ENCODE peak calls at places on chromosomes 6 and 20, in five cellular contexts. One of them, this sample, is unnamed.

GRCh38 chr6:43703512-43704429 is 16.2 kb upstream of the MRPS18A start:
- DNase-seq in SJSA1: no peak
- DNase-seq in anterior cingulate cortex: no peak
- DNase-seq in RKO: no peak
- DNase-seq in M059J: no peak
- DNase-seq in this sample: no peak

GRCh38 chr6:26269406-26270120 is 95.4 kb upstream of the BTN3A2 start:
- DNase-seq in anterior cingulate cortex: no peak
- DNase-seq in M059J: peak
- DNase-seq in SJSA1: no peak
- DNase-seq in RKO: no peak
- DNase-seq in this sample: peak

GRCh38 chr6:21371676-21372161 is 221.8 kb upstream of the SOX4 start:
- DNase-seq in anterior cingulate cortex: no peak
- DNase-seq in M059J: peak
- DNase-seq in SJSA1: no peak
- DNase-seq in RKO: no peak
- DNase-seq in this sample: peak

GRCh38 chr6:135851442-135852271 is at the start of gene PDE7B:
- DNase-seq in M059J: peak
- DNase-seq in SJSA1: peak
- DNase-seq in anterior cingulate cortex: peak
- DNase-seq in RKO: no peak
- DNase-seq in this sample: peak

GRCh38 chr6:69796081-69796626 is 656 bp downstream of the LMBRD1 start:
- DNase-seq in SJSA1: no peak
- DNase-seq in M059J: peak
- DNase-seq in anterior cingulate cortex: no peak
- DNase-seq in RKO: peak
- DNase-seq in this sample: peak

GRCh38 chr20:37914672-37915433 is 11.9 kb downstream of the VSTM2L start:
- DNase-seq in SJSA1: no peak
- DNase-seq in M059J: no peak
- DNase-seq in RKO: no peak
- DNase-seq in anterior cingulate cortex: no peak
- DNase-seq in this sample: no peak

GRCh38 chr20:63295018-63295417 is 2.0 kb downstream of the COL20A1 start:
- DNase-seq in SJSA1: no peak
- DNase-seq in RKO: no peak
- DNase-seq in M059J: no peak
- DNase-seq in anterior cingulate cortex: no peak
- DNase-seq in this sample: no peak

GRCh38 chr6:109118337-109118736 is 23.0 kb downstream of the CEP57L1 start:
- DNase-seq in RKO: no peak
- DNase-seq in M059J: no peak
- DNase-seq in SJSA1: no peak
- DNase-seq in anterior cingulate cortex: no peak
- DNase-seq in this sample: no peak

GRCh38 chr6:34095136-34095505 is 50.8 kb downstream of the GRM4 start:
- DNase-seq in SJSA1: no peak
- DNase-seq in M059J: no peak
- DNase-seq in RKO: no peak
- DNase-seq in anterior cingulate cortex: no peak
- DNase-seq in this sample: no peak

GRCh38 chr6:107821591-107821990 is 2.5 kb downstream of the SCML4 start:
- DNase-seq in anterior cingulate cortex: no peak
- DNase-seq in RKO: no peak
- DNase-seq in M059J: no peak
- DNase-seq in SJSA1: no peak
- DNase-seq in this sample: no peak

GRCh38 chr6:109397020-109397419 is 14.8 kb upstream of the CD164 start:
- DNase-seq in RKO: no peak
- DNase-seq in M059J: no peak
- DNase-seq in anterior cingulate cortex: no peak
- DNase-seq in SJSA1: no peak
- DNase-seq in this sample: no peak

GRCh38 chr20:19769516-19769915 is 11.5 kb downstream of the RIN2 start:
- DNase-seq in anterior cingulate cortex: no peak
- DNase-seq in RKO: no peak
- DNase-seq in SJSA1: no peak
- DNase-seq in M059J: no peak
- DNase-seq in this sample: no peak

GRCh38 chr6:111573118-111573883 is 32.4 kb downstream of the TRAF3IP2 start:
- DNase-seq in SJSA1: peak
- DNase-seq in RKO: no peak
- DNase-seq in anterior cingulate cortex: no peak
- DNase-seq in M059J: peak
- DNase-seq in this sample: peak

GRCh38 chr6:105991561-105992314 is 94.4 kb upstream of the PRDM1 start:
- DNase-seq in M059J: peak
- DNase-seq in SJSA1: no peak
- DNase-seq in RKO: no peak
- DNase-seq in anterior cingulate cortex: no peak
- DNase-seq in this sample: no peak

This sample was measured in RPMI7951.